ENCODE peak calls at places on chromosome 5, in four cellular contexts. O, B, F and C are unnamed samples.

GRCh38 chr5:80406980-80407734 is 707 bp upstream of the ZFYVE16 start:
- DNase-seq in O (no peak), B (no peak), F (peak), C (no peak)

GRCh38 chr5:95870105-95870672 is 47.7 kb upstream of the GLRX start:
- DNase-seq in O (peak), B (no peak), F (no peak), C (peak)

GRCh38 chr5:10725636-10726035 is 35.4 kb downstream of the DAP start:
- DNase-seq in O (no peak), B (no peak), F (no peak), C (no peak)

GRCh38 chr5:73825219-73825618 is 199.2 kb downstream of the ARHGEF28 start:
- DNase-seq in O (no peak), B (no peak), F (no peak), C (no peak)

GRCh38 chr5:44830951-44831350 is 22.2 kb downstream of the MRPS30 start:
- DNase-seq in O (no peak), B (no peak), F (no peak), C (no peak)

GRCh38 chr5:61538722-61539501 is 206.9 kb downstream of the ZSWIM6 start:
- DNase-seq in O (no peak), B (no peak), F (peak), C (no peak)

GRCh38 chr5:159899067-159900049 is 16.9 kb upstream of the ADRA1B start:
- DNase-seq in O (peak), B (no peak), F (no peak), C (no peak)

GRCh38 chr5:146818790-146819189 is 59.8 kb downstream of the PPP2R2B start:
- DNase-seq in O (no peak), B (no peak), F (no peak), C (no peak)

GRCh38 chr5:133932441-133933168 is 35.8 kb downstream of the C5orf15 start:
- DNase-seq in O (no peak), B (no peak), F (no peak), C (no peak)

GRCh38 chr5:154316223-154316967 is 125.9 kb downstream of the GALNT10 start:
- DNase-seq in O (no peak), B (no peak), F (no peak), C (no peak)

GRCh38 chr5:29982446-29982845 is 1211.0 kb upstream of the CDH6 start:
- DNase-seq in O (no peak), B (no peak), F (no peak), C (no peak)

GRCh38 chr5:115575167-115576070 is 26.9 kb downstream of the TICAM2 start:
- DNase-seq in O (peak), B (no peak), F (no peak), C (peak)

GRCh38 chr5:157269165-157269671 is 3.3 kb downstream of the CYFIP2 start:
- DNase-seq in O (peak), B (no peak), F (no peak), C (no peak)

GRCh38 chr5:111572561-111572960 is 60.2 kb upstream of the STARD4 start:
- DNase-seq in O (no peak), B (no peak), F (peak), C (no peak)
- H3K4me3 ChIP-seq in O (no peak), B (no peak), F (no peak), C (no peak)

GRCh38 chr5:3456121-3456681 is 139.4 kb upstream of the IRX1 start:
- DNase-seq in O (no peak), B (no peak), F (no peak), C (no peak)
- H3K4me3 ChIP-seq in O (no peak), B (no peak), F (no peak), C (no peak)

GRCh38 chr5:140568664-140569063 is 4.0 kb downstream of the SLC35A4 start:
- DNase-seq in O (no peak), B (no peak), F (no peak), C (no peak)
- H3K4me3 ChIP-seq in O (no peak), B (peak), F (no peak), C (no peak)

GRCh38 chr5:172877496-172878260 is 43.6 kb downstream of the ERGIC1 start:
- DNase-seq in O (no peak), B (no peak), F (no peak), C (no peak)

GRCh38 chr5:172879434-172879828 is 45.4 kb downstream of the ERGIC1 start:
- DNase-seq in O (no peak), B (no peak), F (no peak), C (no peak)

GRCh38 chr5:172881691-172882370 is 47.8 kb downstream of the ERGIC1 start:
- DNase-seq in O (peak), B (no peak), F (no peak), C (peak)

GRCh38 chr5:172875372-172876279 is 41.6 kb downstream of the ERGIC1 start:
- DNase-seq in O (peak), B (no peak), F (no peak), C (no peak)

GRCh38 chr5:172878585-172879433 is 44.8 kb downstream of the ERGIC1 start:
- DNase-seq in O (peak), B (no peak), F (no peak), C (peak)
- H3K4me3 ChIP-seq in O (peak), B (no peak), F (no peak), C (no peak)